ENCODE peak calls at places on chromosomes 3 and 15, in eight cellular contexts. J is MCF 10A; V is T-helper 1 cell; Z is WTC11; X is OCI-M1; P is Peyer's patch; Q is mucosa of descending colon; K is activated CD4-positive, alpha-beta T cell treated with anti-CD3 and anti-CD28 coated beads, Interleukin-2, amount 50 U/mL, for 1 hour. U is an unnamed sample.

GRCh38 chr3:61612211-61612995 is 51.0 kb downstream of the PTPRG start:
- DNase-seq in Q (no peak), P (no peak), J (no peak), X (no peak), Z (no peak), K (no peak), V (no peak), U (no peak)

GRCh38 chr15:81940467-81941451 is 105.1 kb downstream of the MEX3B start:
- DNase-seq in P (no peak), K (no peak), J (peak; percentile 11), V (no peak), X (peak; percentile 62), Q (no peak), Z (no peak), U (no peak)

GRCh38 chr3:61562042-61562809 is 855 bp downstream of the PTPRG start:
- DNase-seq in V (no peak), Z (peak; percentile 16), Q (peak; percentile 16), X (peak; percentile 50), J (no peak), P (no peak), K (no peak), U (peak; percentile 8)

GRCh38 chr3:52190294-52190841 is 7.6 kb upstream of the ALAS1 start:
- DNase-seq in J (peak; percentile 65), X (peak; percentile 22), P (no peak), K (no peak), V (no peak), Z (no peak), Q (no peak), U (peak; percentile 46)

GRCh38 chr3:65955792-65956477 is 82.8 kb downstream of the MAGI1 start:
- DNase-seq in X (no peak), Q (peak; percentile 39), K (no peak), Z (no peak), J (peak; percentile 14), P (no peak), V (no peak), U (no peak)

GRCh38 chr15:101526021-101526420 is 36.5 kb upstream of the PCSK6 start:
- DNase-seq in V (no peak), K (no peak), Z (no peak), Q (peak; percentile 1), J (no peak), X (no peak), P (no peak), U (no peak)

GRCh38 chr3:194396897-194397756 is 1.9 kb downstream of the GP5 start:
- DNase-seq in P (peak; percentile 38), Q (no peak), Z (peak; percentile 49), J (no peak), V (no peak), K (peak; percentile 30), X (no peak), U (no peak)

GRCh38 chr3:65539620-65540019 is 499.1 kb downstream of the MAGI1 start:
- DNase-seq in V (no peak), P (no peak), K (no peak), Z (no peak), J (no peak), Q (no peak), X (no peak), U (no peak)

GRCh38 chr3:105967117-105967516 is 98.3 kb upstream of the CBLB start:
- DNase-seq in K (no peak), Q (peak; percentile 46), X (no peak), Z (no peak), P (no peak), J (peak; percentile 30), V (no peak), U (peak; percentile 34)

GRCh38 chr3:196666001-196666867 is 26.7 kb downstream of the NRROS start:
- DNase-seq in P (no peak), V (no peak), X (no peak), J (peak; percentile 74), Z (peak; percentile 62), K (no peak), Q (no peak), U (no peak)

GRCh38 chr3:192260611-192261010 is 466.7 kb downstream of the FGF12 start:
- DNase-seq in V (no peak), Q (no peak), X (no peak), J (no peak), Z (no peak), K (no peak), P (no peak), U (no peak)

GRCh38 chr15:45670061-45670460 is 35.2 kb downstream of the SQOR start:
- DNase-seq in J (no peak), Q (no peak), X (no peak), Z (no peak), K (no peak), P (no peak), V (no peak), U (no peak)

GRCh38 chr3:33061782-33062181 is 35.2 kb downstream of the GLB1 start:
- DNase-seq in Z (no peak), Q (no peak), X (no peak), J (no peak), P (no peak), V (no peak), K (peak; percentile 31), U (no peak)

GRCh38 chr3:43540625-43541024 is 81.2 kb downstream of the ANO10 start:
- DNase-seq in V (no peak), K (no peak), X (no peak), Q (no peak), P (no peak), Z (no peak), J (peak; percentile 17), U (no peak)

GRCh38 chr15:81825136-81825535 is 220.7 kb downstream of the MEX3B start:
- DNase-seq in P (no peak), Z (no peak), K (no peak), J (no peak), X (no peak), V (no peak), Q (no peak), U (no peak)

GRCh38 chr15:84734794-84735479 is 13.5 kb upstream of the ZNF592 start:
- DNase-seq in K (peak; percentile 54), Q (peak; percentile 92), V (peak; percentile 66), P (peak; percentile 93), X (peak; percentile 96), J (peak; percentile 65), Z (peak; percentile 78), U (peak; percentile 38)

GRCh38 chr3:45816544-45816943 is 20.2 kb upstream of the SLC6A20 start:
- DNase-seq in X (no peak), V (no peak), J (peak; percentile 92), Q (no peak), K (no peak), Z (no peak), P (no peak), U (no peak)

GRCh38 chr15:74829991-74830390 is 3.6 kb downstream of the CPLX3 start:
- DNase-seq in V (no peak), X (no peak), J (no peak), Q (no peak), K (no peak), Z (no peak), P (no peak), U (no peak)

GRCh38 chr3:43582876-43583275 is 38.9 kb downstream of the ANO10 start:
- DNase-seq in K (no peak), P (no peak), J (no peak), X (no peak), V (no peak), Q (no peak), Z (no peak), U (no peak)

GRCh38 chr3:9396301-9396631 is 1.1 kb upstream of the SETD5 start:
- DNase-seq in J (peak; percentile 97), X (peak; percentile 100), P (peak; percentile 94), V (peak; percentile 82), Q (peak; percentile 94), Z (peak; percentile 83), K (peak; percentile 76), U (peak; percentile 94)

GRCh38 chr15:98455899-98456298 is 192.4 kb upstream of the IGF1R start:
- DNase-seq in J (no peak), Z (no peak), V (no peak), K (no peak), P (no peak), X (no peak), Q (no peak), U (no peak)

GRCh38 chr3:157498374-157498773 is 4.8 kb downstream of the VEPH1 start:
- DNase-seq in X (no peak), J (no peak), Z (no peak), K (no peak), P (no peak), Q (no peak), V (no peak), U (no peak)

GRCh38 chr15:56775632-56776031 is 42.3 kb upstream of the ZNF280D start:
- DNase-seq in J (no peak), V (no peak), Z (no peak), P (no peak), X (peak; percentile 30), Q (no peak), K (no peak), U (no peak)

GRCh38 chr15:63729115-63729884 is 104.4 kb downstream of the HERC1 start:
- DNase-seq in K (no peak), Z (no peak), J (no peak), P (no peak), V (no peak), Q (peak; percentile 49), X (no peak), U (no peak)

GRCh38 chr3:121529308-121529707 is 16.5 kb downstream of the POLQ start:
- DNase-seq in J (no peak), K (no peak), Q (no peak), X (no peak), P (no peak), Z (no peak), V (no peak), U (no peak)

GRCh38 chr3:141050576-141050912 is 603 bp upstream of the SPSB4 start:
- DNase-seq in K (no peak), V (no peak), P (no peak), Q (no peak), Z (peak; percentile 58), X (no peak), J (no peak), U (no peak)

GRCh38 chr15:81190922-81191507 is 5.7 kb upstream of the IL16 start:
- DNase-seq in X (no peak), Z (no peak), P (no peak), Q (no peak), V (no peak), K (no peak), J (no peak), U (no peak)

GRCh38 chr3:50331364-50331907 is 3.4 kb upstream of the TUSC2 start:
- DNase-seq in Z (no peak), Q (no peak), V (no peak), K (no peak), J (no peak), P (no peak), X (no peak), U (no peak)

GRCh38 chr3:48565591-48566400 is 2.2 kb upstream of the UCN2 start:
- DNase-seq in P (no peak), J (peak; percentile 78), Q (no peak), Z (no peak), K (no peak), X (peak; percentile 39), V (no peak), U (no peak)

GRCh38 chr3:128805771-128806170 is 73.6 kb upstream of the ACAD9 start:
- DNase-seq in Z (no peak), K (no peak), X (peak; percentile 72), P (no peak), J (peak; percentile 67), V (no peak), Q (no peak), U (no peak)

U was measured in prostate gland.